ENCODE peak calls at places on chromosomes 3 and 15, in four cellular contexts. M is HepG2, J is K562, V is GM12878. Y is an unnamed sample.

GRCh38 chr15:69304176-69304533 is 5.4 kb downstream of the PAQR5 start:
- DNase-seq in M (peak), V (no peak), J (no peak), Y (no peak)

GRCh38 chr3:80099559-80099958 is 331.8 kb upstream of the ROBO1 start:
- DNase-seq in M (no peak), V (no peak), J (no peak), Y (no peak)

GRCh38 chr3:61903931-61904657 is 342.7 kb downstream of the PTPRG start:
- DNase-seq in M (no peak), V (no peak), J (no peak), Y (no peak)

GRCh38 chr3:134229038-134229437 is 21.6 kb downstream of the RYK start:
- DNase-seq in M (no peak), J (no peak), V (no peak), Y (peak)

GRCh38 chr3:155746703-155747102 is 1.8 kb upstream of the PLCH1 start:
- DNase-seq in J (no peak), M (peak), V (no peak), Y (no peak)

GRCh38 chr15:42329161-42329560 is 30.1 kb upstream of the CAPN3 start:
- DNase-seq in M (no peak), V (no peak), J (no peak), Y (no peak)

GRCh38 chr3:144058713-144059112 is 87.1 kb downstream of the DIPK2A start:
- DNase-seq in M (no peak), J (no peak), V (peak), Y (no peak)

GRCh38 chr3:31164398-31164797 is 269.9 kb upstream of the GADL1 start:
- DNase-seq in J (no peak), M (no peak), V (no peak), Y (no peak)

GRCh38 chr15:47293763-47294162 is 423.5 kb upstream of the SEMA6D start:
- DNase-seq in J (no peak), M (no peak), V (no peak), Y (peak)

GRCh38 chr3:64509216-64509615 is 178.6 kb downstream of the ADAMTS9 start:
- DNase-seq in M (no peak), V (no peak), J (no peak), Y (no peak)

GRCh38 chr3:174498638-174499037 is 360.5 kb upstream of the NAALADL2 start:
- DNase-seq in V (no peak), J (no peak), M (no peak), Y (no peak)

GRCh38 chr15:66401130-66402021 is 14.7 kb downstream of the MAP2K1 start:
- DNase-seq in M (no peak), J (no peak), V (no peak), Y (peak)

GRCh38 chr3:58564456-58565160 is 12.6 kb downstream of the FAM107A start:
- DNase-seq in J (no peak), M (peak), V (no peak), Y (no peak)

GRCh38 chr15:81294501-81294850 is 29.5 kb downstream of the STARD5 start:
- DNase-seq in J (no peak), M (no peak), V (no peak), Y (peak)
- TF ChIP-seq JUNB in J (no peak), M (no peak), V (no peak), Y (no peak)

GRCh38 chr3:88149516-88150362 is at the start of gene C3orf38:
- DNase-seq in J (peak), M (peak), V (peak), Y (peak)

GRCh38 chr3:88149146-88149515 is 628 bp upstream of the C3orf38 start:
- DNase-seq in J (no peak), V (no peak), M (no peak), Y (peak)

GRCh38 chr3:88150371-88150770 is 612 bp downstream of the C3orf38 start:
- DNase-seq in M (no peak), J (no peak), V (no peak), Y (no peak)

GRCh38 chr3:88151358-88151757 is 1.6 kb downstream of the C3orf38 start:
- DNase-seq in J (no peak), V (no peak), M (no peak), Y (no peak)

DNA sequence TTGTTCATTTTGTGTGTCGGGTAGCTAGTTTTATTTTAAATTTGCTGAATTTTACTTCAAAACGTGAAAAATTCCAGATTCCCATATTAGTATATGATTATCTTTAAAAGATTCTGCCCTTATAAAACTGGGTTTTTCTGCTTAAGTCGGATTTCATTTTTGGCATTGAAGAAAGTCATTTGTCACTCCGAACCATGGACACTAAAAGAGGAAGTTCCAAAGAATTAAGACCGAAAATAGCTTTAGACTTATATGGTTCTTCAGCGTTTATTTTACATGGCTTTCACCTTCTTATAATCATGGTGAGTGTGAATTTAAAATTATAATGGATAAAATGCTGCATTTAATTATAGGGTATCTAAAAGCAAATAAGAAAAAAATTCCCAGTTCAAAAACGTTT is 1.0 kb downstream of the C3orf38 start:
- DNase-seq in V (no peak), J (no peak), M (no peak), Y (no peak)
- H2AFZ ChIP-seq in V (no peak), J (no peak), M (no peak), Y (no peak)

GRCh38 chr3:169668957-169669681 is 5.6 kb upstream of the MECOM start:
- DNase-seq in J (peak), M (peak), V (no peak), Y (peak)

GRCh38 chr3:169667380-169667671 is 3.8 kb upstream of the MECOM start:
- DNase-seq in M (no peak), V (no peak), J (no peak), Y (no peak)

GRCh38 chr3:169666501-169667379 is 3.2 kb upstream of the MECOM start:
- DNase-seq in J (no peak), V (no peak), M (no peak), Y (peak)

GRCh38 chr3:169668081-169668956 is 4.8 kb upstream of the MECOM start:
- DNase-seq in J (no peak), M (no peak), V (no peak), Y (peak)

GRCh38 chr3:169667710-169668080 is 4.2 kb upstream of the MECOM start:
- DNase-seq in J (no peak), V (no peak), M (no peak), Y (peak)
- TF ChIP-seq EZH2 in J (no peak), V (no peak), M (no peak), Y (peak)

GRCh38 chr3:107523361-107524213 is 825 bp downstream of the BBX start:
- DNase-seq in J (peak), V (no peak), M (peak), Y (peak)

GRCh38 chr3:107525101-107525953 is 2.6 kb downstream of the BBX start:
- DNase-seq in M (no peak), V (no peak), J (peak), Y (peak)

GRCh38 chr3:107525954-107526305 is 3.2 kb downstream of the BBX start:
- DNase-seq in J (no peak), V (no peak), M (no peak), Y (no peak)

GRCh38 chr3:107522510-107523360 is at the start of gene BBX:
- DNase-seq in V (peak), M (peak), J (peak), Y (peak)

GRCh38 chr3:107524214-107525100 is 1.7 kb downstream of the BBX start:
- DNase-seq in M (peak), J (peak), V (no peak), Y (peak)
- TF ChIP-seq JUNB in M (no peak), J (no peak), V (no peak), Y (no peak)

DNA sequence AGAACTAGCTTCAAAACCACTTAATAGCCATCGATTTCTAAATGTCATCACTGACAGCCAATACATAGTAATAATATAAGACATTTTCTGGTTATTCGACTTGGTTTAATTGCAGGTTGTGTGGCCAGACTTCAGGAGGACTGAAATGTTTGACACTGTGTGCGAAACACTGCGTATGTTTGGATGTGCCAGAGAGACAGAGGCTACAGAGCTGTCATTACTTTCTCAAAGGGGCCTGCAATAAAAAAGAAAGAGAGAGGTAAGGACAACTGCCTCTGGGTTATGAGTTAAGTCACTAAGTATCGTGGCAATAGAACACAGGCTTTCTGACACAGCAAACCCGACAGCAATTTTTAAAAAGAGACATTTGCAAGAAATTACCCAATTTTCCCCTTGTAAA is 882 bp downstream of the LMOD3 start:
- DNase-seq in M (no peak), J (no peak), V (no peak), Y (no peak)
- H2AFZ ChIP-seq in M (no peak), J (no peak), V (no peak), Y (no peak)

GRCh38 chr15:60118146-60118545 is 114.0 kb downstream of the FOXB1 start:
- DNase-seq in J (no peak), V (no peak), M (no peak), Y (peak)
- TF ChIP-seq EZH2 in J (no peak), V (no peak), M (no peak), Y (no peak)

GRCh38 chr3:12143949-12144504 is 14.7 kb downstream of the TIMP4 start:
- DNase-seq in V (no peak), M (no peak), J (no peak), Y (no peak)
- TF ChIP-seq JUNB in V (no peak), M (no peak), J (no peak), Y (no peak)

GRCh38 chr3:152104847-152105415 is 163.8 kb upstream of the MBNL1 start:
- DNase-seq in V (no peak), J (no peak), M (no peak), Y (no peak)
- H2AFZ ChIP-seq in V (no peak), J (peak), M (no peak), Y (no peak)

GRCh38 chr3:50193746-50194127 is 2.3 kb downstream of the GNAT1 start:
- DNase-seq in V (no peak), M (no peak), J (no peak), Y (no peak)

GRCh38 chr3:50194128-50194902 is 2.9 kb downstream of the GNAT1 start:
- DNase-seq in M (peak), V (no peak), J (peak), Y (peak)

GRCh38 chr3:50192689-50193141 is 1.3 kb downstream of the GNAT1 start:
- DNase-seq in V (peak), M (peak), J (peak), Y (peak)

GRCh38 chr3:50192124-50192523 is 714 bp downstream of the GNAT1 start:
- DNase-seq in M (no peak), V (no peak), J (no peak), Y (no peak)

GRCh38 chr3:50193286-50193685 is 1.9 kb downstream of the GNAT1 start:
- DNase-seq in J (no peak), V (no peak), M (no peak), Y (no peak)
- TF ChIP-seq EZH2 in J (no peak), V (no peak), M (no peak), Y (no peak)